ENCODE peak calls at places on chromosomes 4 and X, in six cellular contexts. T is kidney tubule cell; V is lung microvascular endothelial cell; B is effector memory CD4-positive, alpha-beta T cell; Q is brain microvascular endothelial cell; Y is activated gamma-delta T cell treated with Interleukin-2 at 50 U/mL for 16 hours. L is an unnamed sample.

GRCh38 chrX:101685923-101686322 is 26.3 kb upstream of the ARMCX2 start:
- DNase-seq in T (no peak), V (no peak), B (no peak), Q (no peak), Y (no peak), L (no peak)

GRCh38 chr4:34158883-34159282 is 2085.4 kb downstream of the ARAP2 start:
- DNase-seq in T (peak), V (no peak), B (no peak), Q (no peak), Y (no peak), L (no peak)

GRCh38 chr4:78774395-78774794 is 1.8 kb upstream of the BMP2K start:
- DNase-seq in T (no peak), V (peak), B (no peak), Q (no peak), Y (no peak), L (no peak)

GRCh38 chrX:22395372-22395771 is 122.7 kb downstream of the CBLL2 start:
- DNase-seq in T (peak), V (peak), B (no peak), Q (peak), Y (no peak), L (no peak)

GRCh38 chrX:136598631-136599030 is 49.3 kb upstream of the CD40LG start:
- DNase-seq in T (no peak), V (no peak), B (peak), Q (no peak), Y (no peak), L (no peak)

GRCh38 chr4:122412547-122412946 is 33.7 kb downstream of the ADAD1 start:
- DNase-seq in T (no peak), V (peak), B (no peak), Q (no peak), Y (no peak), L (no peak)

GRCh38 chrX:40474205-40474626 is 106.6 kb upstream of the ATP6AP2 start:
- DNase-seq in T (peak), V (no peak), B (no peak), Q (no peak), Y (no peak), L (no peak)

GRCh38 chr4:169271692-169272007 is 894 bp upstream of the SH3RF1 start:
- DNase-seq in T (no peak), V (no peak), B (no peak), Q (no peak), Y (no peak), L (no peak)

GRCh38 chr4:82388405-82388804 is 14.6 kb upstream of the HNRNPD start:
- DNase-seq in T (no peak), V (no peak), B (no peak), Q (no peak), Y (no peak), L (no peak)

GRCh38 chr4:39648827-39649558 is 10.3 kb upstream of the SMIM14 start:
- DNase-seq in T (no peak), V (no peak), B (no peak), Q (no peak), Y (no peak), L (no peak)

GRCh38 chr4:148052448-148052847 is 320.6 kb downstream of the ARHGAP10 start:
- DNase-seq in T (no peak), V (no peak), B (peak), Q (no peak), Y (peak), L (no peak)

GRCh38 chrX:26918633-26919032 is 544.5 kb downstream of the PPP4R3C start:
- DNase-seq in T (peak), V (peak), B (no peak), Q (peak), Y (no peak), L (no peak)

GRCh38 chr4:179095585-179096228 is 1653.5 kb upstream of the AGA start:
- DNase-seq in T (no peak), V (peak), B (no peak), Q (peak), Y (no peak), L (no peak)

GRCh38 chr4:54683616-54684346 is 26.0 kb downstream of the KIT start:
- DNase-seq in T (peak), V (peak), B (peak), Q (no peak), Y (peak), L (no peak)

GRCh38 chr4:15910150-15910945 is 28.2 kb downstream of the FGFBP1 start:
- DNase-seq in T (no peak), V (no peak), B (no peak), Q (no peak), Y (no peak), L (no peak)

GRCh38 chr4:113683143-113683542 is 78.4 kb downstream of the CAMK2D start:
- DNase-seq in T (no peak), V (no peak), B (peak), Q (no peak), Y (peak), L (no peak)

GRCh38 chrX:119238557-119238956 is 2.5 kb downstream of the PGRMC1 start:
- DNase-seq in T (peak), V (no peak), B (no peak), Q (no peak), Y (no peak), L (no peak)

GRCh38 chrX:118702741-118703140 is 24.7 kb upstream of the IL13RA1 start:
- DNase-seq in T (no peak), V (no peak), B (no peak), Q (no peak), Y (no peak), L (no peak)

GRCh38 chr4:137623013-137623412 is 90.7 kb upstream of the PCDH18 start:
- DNase-seq in T (no peak), V (no peak), B (no peak), Q (no peak), Y (no peak), L (no peak)

GRCh38 chrX:40158036-40158706 is 60.4 kb upstream of the BCOR start:
- DNase-seq in T (peak), V (peak), B (no peak), Q (no peak), Y (no peak), L (peak)

GRCh38 chrX:130658310-130658709 is 244.7 kb downstream of the ENOX2 start:
- DNase-seq in T (no peak), V (peak), B (no peak), Q (no peak), Y (no peak), L (no peak)

GRCh38 chrX:71128915-71129765 is 10.7 kb downstream of the MED12 start:
- DNase-seq in T (peak), V (peak), B (peak), Q (peak), Y (peak), L (peak)

GRCh38 chrX:151393514-151393913 is 3.5 kb upstream of the VMA21 start:
- DNase-seq in T (no peak), V (peak), B (peak), Q (no peak), Y (peak), L (no peak)

GRCh38 chr4:111268769-111269414 is 646.0 kb upstream of the PITX2 start:
- DNase-seq in T (peak), V (no peak), B (no peak), Q (peak), Y (no peak), L (no peak)

GRCh38 chrX:13372203-13372980 is 52.5 kb upstream of the ATXN3L start:
- DNase-seq in T (no peak), V (peak), B (no peak), Q (no peak), Y (no peak), L (no peak)

GRCh38 chr4:181810658-181811057 is 432.5 kb upstream of the TENM3 start:
- DNase-seq in T (no peak), V (no peak), B (no peak), Q (no peak), Y (no peak), L (no peak)

GRCh38 chr4:5615496-5616075 is 92.8 kb downstream of the EVC2 start:
- DNase-seq in T (no peak), V (no peak), B (no peak), Q (no peak), Y (no peak), L (no peak)

GRCh38 chr4:169099775-169100180 is 89.7 kb upstream of the CBR4 start:
- DNase-seq in T (no peak), V (peak), B (no peak), Q (peak), Y (no peak), L (peak)

GRCh38 chr4:7067147-7067522 is 729 bp downstream of the GRPEL1 start:
- DNase-seq in T (peak), V (peak), B (peak), Q (no peak), Y (no peak), L (no peak)

GRCh38 chrX:12002876-12003275 is 135.4 kb upstream of the FRMPD4 start:
- DNase-seq in T (peak), V (no peak), B (no peak), Q (no peak), Y (no peak), L (no peak)

GRCh38 chr4:153520871-153521329 is 54.7 kb downstream of the TMEM131L start:
- DNase-seq in T (peak), V (no peak), B (no peak), Q (no peak), Y (no peak), L (no peak)

GRCh38 chr4:128831526-128832252 is 22.2 kb downstream of the JADE1 start:
- DNase-seq in T (peak), V (peak), B (no peak), Q (peak), Y (no peak), L (no peak)

GRCh38 chr4:98446499-98447375 is 185.6 kb downstream of the RAP1GDS1 start:
- DNase-seq in T (peak), V (peak), B (peak), Q (peak), Y (peak), L (no peak)

GRCh38 chrX:16096131-16096530 is 27.2 kb upstream of the GRPR start:
- DNase-seq in T (no peak), V (no peak), B (no peak), Q (no peak), Y (no peak), L (no peak)

GRCh38 chr4:52568351-52568750 is 90.8 kb downstream of the USP46 start:
- DNase-seq in T (no peak), V (no peak), B (no peak), Q (no peak), Y (no peak), L (no peak)

GRCh38 chr4:159070742-159071141 is 32.1 kb upstream of the RAPGEF2 start:
- DNase-seq in T (peak), V (peak), B (no peak), Q (peak), Y (no peak), L (no peak)

GRCh38 chrX:96314974-96315373 is 369.7 kb upstream of the DIAPH2 start:
- DNase-seq in T (peak), V (peak), B (no peak), Q (peak), Y (no peak), L (no peak)

GRCh38 chr4:40211224-40212185 is 14.7 kb downstream of the RHOH start:
- DNase-seq in T (no peak), V (peak), B (no peak), Q (no peak), Y (no peak), L (no peak)

GRCh38 chrX:31021537-31021936 is 50.3 kb downstream of the FTHL17 start:
- DNase-seq in T (no peak), V (no peak), B (no peak), Q (no peak), Y (no peak), L (no peak)